ENCODE peak calls at places on chromosomes 12 and 14, in five cellular contexts. Y is WTC11, D is neural crest cell, L is IMR-90, H is uterus. C is an unnamed sample.

GRCh38 chr12:90015228-90015627 is 306.6 kb upstream of the ATP2B1 start:
- DNase-seq in Y (no peak), D (no peak), L (peak), H (no peak), C (no peak)

GRCh38 chr14:95267306-95267705 is 52.4 kb downstream of the CLMN start:
- DNase-seq in Y (no peak), D (no peak), L (no peak), H (no peak), C (no peak)

GRCh38 chr12:27542628-27543027 is 18.6 kb downstream of the PPFIBP1 start:
- DNase-seq in Y (no peak), D (no peak), L (peak), H (no peak), C (no peak)

GRCh38 chr12:59861635-59862034 is 265.8 kb downstream of the SLC16A7 start:
- DNase-seq in Y (no peak), D (no peak), L (peak), H (no peak), C (no peak)

GRCh38 chr12:91361864-91362263 is 179.2 kb upstream of the DCN start:
- DNase-seq in Y (no peak), D (no peak), L (peak), H (no peak), C (no peak)

GRCh38 chr14:68685419-68686211 is 107.3 kb downstream of the ZFP36L1 start:
- DNase-seq in Y (no peak), D (no peak), L (peak), H (peak), C (no peak)

GRCh38 chr14:53360821-53361220 is 207.7 kb upstream of the DDHD1 start:
- DNase-seq in Y (no peak), D (no peak), L (no peak), H (no peak), C (no peak)

GRCh38 chr12:69070319-69071090 is 137.5 kb upstream of the CPM start:
- DNase-seq in Y (peak), D (peak), L (peak), H (peak), C (no peak)

GRCh38 chr12:124232654-124232987 is 62.3 kb upstream of the RFLNA start:
- DNase-seq in Y (no peak), D (no peak), L (no peak), H (no peak), C (no peak)

GRCh38 chr14:72892879-72893635 is 844 bp downstream of the DPF3 start:
- DNase-seq in Y (peak), D (peak), L (no peak), H (no peak), C (no peak)

GRCh38 chr12:52401926-52402325 is 4.2 kb downstream of the KRT82 start:
- DNase-seq in Y (no peak), D (no peak), L (no peak), H (no peak), C (no peak)

GRCh38 chr12:90065301-90065801 is 356.7 kb upstream of the ATP2B1 start:
- DNase-seq in Y (no peak), D (no peak), L (no peak), H (no peak), C (no peak)

GRCh38 chr12:65568517-65568916 is 255.8 kb upstream of the HMGA2 start:
- DNase-seq in Y (no peak), D (no peak), L (peak), H (no peak), C (no peak)

C was measured in NCI-H1930.